ENCODE peak calls at places on chromosomes 11 and 22, in five cellular contexts. G is endothelial cell of umbilical vein, K is HepG2, X is HCT116, A is K562. U is an unnamed sample.

GRCh38 chr22:18130699-18131429 is 19.1 kb upstream of the USP18 start:
- DNase-seq in G (no peak), K (no peak), X (no peak), A (no peak), U (no peak)

GRCh38 chr11:122612123-122612824 is 43.2 kb upstream of the UBASH3B start:
- DNase-seq in G (no peak), K (no peak), X (no peak), A (no peak), U (no peak)

GRCh38 chr11:451738-452137 is 1.7 kb downstream of the PTDSS2 start:
- DNase-seq in G (no peak), K (no peak), X (no peak), A (no peak), U (no peak)

GRCh38 chr11:47724041-47724729 is 9.0 kb upstream of the AGBL2 start:
- DNase-seq in G (no peak), K (peak; percentile 98), X (no peak), A (no peak), U (peak; percentile 27)

GRCh38 chr11:112394304-112394703 is 133.6 kb upstream of the PLET1 start:
- DNase-seq in G (no peak), K (no peak), X (no peak), A (no peak), U (no peak)

GRCh38 chr22:20511578-20512259 is 4.3 kb downstream of the MED15 start:
- DNase-seq in G (no peak), K (no peak), X (no peak), A (no peak), U (no peak)

GRCh38 chr11:32829680-32830412 is at the start of gene PRRG4:
- DNase-seq in G (no peak), K (no peak), X (no peak), A (no peak), U (peak; percentile 90)

GRCh38 chr22:46501701-46502100 is 35.7 kb downstream of the CELSR1 start:
- DNase-seq in G (peak; percentile 77), K (no peak), X (no peak), A (no peak), U (peak; percentile 83)

GRCh38 chr11:67278939-67279588 is 10.0 kb upstream of the ANKRD13D start:
- DNase-seq in G (no peak), K (no peak), X (no peak), A (no peak), U (no peak)

GRCh38 chr11:94513091-94513490 is 830 bp downstream of the C11orf97 start:
- DNase-seq in G (no peak), K (peak; percentile 72), X (no peak), A (no peak), U (peak; percentile 56)

GRCh38 chr22:42743501-42743991 is 22.9 kb upstream of the A4GALT start:
- DNase-seq in G (peak; percentile 34), K (peak; percentile 83), X (no peak), A (no peak), U (no peak)

GRCh38 chr11:67230406-67230805 is 35.9 kb upstream of the GRK2 start:
- DNase-seq in G (no peak), K (no peak), X (no peak), A (no peak), U (peak; percentile 14)

GRCh38 chr11:130426223-130427048 is 2.0 kb downstream of the ADAMTS8 start:
- DNase-seq in G (no peak), K (no peak), X (no peak), A (no peak), U (no peak)

GRCh38 chr11:73889019-73889418 is 12.2 kb downstream of the PAAF1 start:
- DNase-seq in G (peak; percentile 49), K (no peak), X (no peak), A (no peak), U (peak; percentile 81)

GRCh38 chr11:64687204-64687603 is 35.8 kb downstream of the NRXN2 start:
- DNase-seq in G (peak; percentile 43), K (no peak), X (no peak), A (no peak), U (no peak)

GRCh38 chr11:105046898-105047579 is 1.9 kb upstream of the CARD16 start:
- DNase-seq in G (peak; percentile 95), K (peak; percentile 92), X (no peak), A (no peak), U (peak; percentile 81)

GRCh38 chr11:65473275-65473860 is 25.5 kb upstream of the MALAT1 start:
- DNase-seq in G (no peak), K (no peak), X (no peak), A (no peak), U (no peak)

GRCh38 chr11:59761985-59762384 is 6.8 kb downstream of the STX3 start:
- DNase-seq in G (no peak), K (no peak), X (no peak), A (no peak), U (no peak)

GRCh38 chr22:35409783-35410662 is 10.1 kb downstream of the MCM5 start:
- DNase-seq in G (no peak), K (no peak), X (no peak), A (no peak), U (no peak)

GRCh38 chr11:65593518-65594414 is 1.8 kb downstream of the KCNK7 start:
- DNase-seq in G (peak; percentile 34), K (no peak), X (no peak), A (peak; percentile 67), U (no peak)

GRCh38 chr11:119990306-119991021 is 147.4 kb downstream of the TRIM29 start:
- DNase-seq in G (no peak), K (no peak), X (no peak), A (no peak), U (no peak)

GRCh38 chr11:13073119-13073981 is 64.2 kb downstream of the RASSF10 start:
- DNase-seq in G (peak; percentile 16), K (peak; percentile 31), X (peak; percentile 76), A (no peak), U (peak; percentile 100)

GRCh38 chr22:38817196-38817595 is 23.3 kb upstream of the DNAL4 start:
- DNase-seq in G (no peak), K (no peak), X (no peak), A (no peak), U (no peak)

GRCh38 chr11:35619030-35619753 is 932 bp downstream of the FJX1 start:
- DNase-seq in G (peak; percentile 69), K (no peak), X (no peak), A (no peak), U (peak; percentile 71)

GRCh38 chr11:35617687-35618496 is at the start of gene FJX1:
- DNase-seq in G (peak; percentile 83), K (peak; percentile 17), X (no peak), A (peak; percentile 78), U (peak; percentile 90)

GRCh38 chr11:35619754-35620640 is 1.7 kb downstream of the FJX1 start:
- DNase-seq in G (peak; percentile 43), K (peak; percentile 38), X (no peak), A (peak; percentile 28), U (no peak)

GRCh38 chr11:35617316-35617686 is 959 bp upstream of the FJX1 start:
- DNase-seq in G (no peak), K (no peak), X (no peak), A (no peak), U (no peak)

GRCh38 chr11:35618497-35619029 is 303 bp downstream of the FJX1 start:
- DNase-seq in G (no peak), K (no peak), X (no peak), A (peak; percentile 45), U (peak; percentile 61)
- H2AFZ ChIP-seq in G (peak overlapping the region; percentile 19), K (no peak overlapping the region), X (no peak overlapping the region), A (peak overlapping the region; percentile 72), U (peak overlapping the region; percentile 67)

GRCh38 chr11:110379261-110379660 is 50.5 kb upstream of the FDX1 start:
- DNase-seq in G (no peak), K (no peak), X (no peak), A (no peak), U (no peak)

GRCh38 chr11:110373061-110373702 is 56.6 kb upstream of the FDX1 start:
- DNase-seq in G (peak; percentile 53), K (no peak), X (no peak), A (no peak), U (peak; percentile 28)

GRCh38 chr11:110376711-110377324 is 52.9 kb upstream of the FDX1 start:
- DNase-seq in G (peak; percentile 93), K (peak; percentile 91), X (peak; percentile 85), A (peak; percentile 54), U (peak; percentile 79)

GRCh38 chr11:110377451-110377850 is 52.3 kb upstream of the FDX1 start:
- DNase-seq in G (no peak), K (no peak), X (no peak), A (no peak), U (no peak)

DNA sequence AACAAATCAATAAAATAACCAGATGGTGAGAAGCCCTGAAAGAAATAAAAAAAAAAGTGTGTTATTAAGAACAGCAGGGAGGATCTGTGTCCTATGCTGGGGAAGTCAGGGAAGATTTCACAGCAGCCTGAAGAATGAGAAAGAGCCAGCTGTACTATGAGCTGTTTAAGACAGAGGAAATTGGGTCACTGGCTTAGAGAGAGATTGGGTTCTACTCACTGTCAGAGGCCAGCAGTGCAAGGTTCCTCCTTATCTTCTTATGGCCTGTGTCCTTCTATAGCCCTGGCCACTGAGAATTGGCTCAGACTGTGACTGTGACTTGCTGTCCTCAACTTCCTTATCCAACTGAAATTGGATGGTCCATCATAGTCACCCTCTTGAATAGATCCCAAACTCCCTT is 54.8 kb upstream of the FDX1 start:
- DNase-seq in G (no peak), K (no peak), X (no peak), A (no peak), U (no peak)
- H3K79me2 ChIP-seq in G (no peaks in the 10 kb centered on the region), K (no peaks in the 10 kb centered on the region), X (no peaks in the 10 kb centered on the region), A (no peaks in the 10 kb centered on the region), U (no peaks in the 10 kb centered on the region)

DNA sequence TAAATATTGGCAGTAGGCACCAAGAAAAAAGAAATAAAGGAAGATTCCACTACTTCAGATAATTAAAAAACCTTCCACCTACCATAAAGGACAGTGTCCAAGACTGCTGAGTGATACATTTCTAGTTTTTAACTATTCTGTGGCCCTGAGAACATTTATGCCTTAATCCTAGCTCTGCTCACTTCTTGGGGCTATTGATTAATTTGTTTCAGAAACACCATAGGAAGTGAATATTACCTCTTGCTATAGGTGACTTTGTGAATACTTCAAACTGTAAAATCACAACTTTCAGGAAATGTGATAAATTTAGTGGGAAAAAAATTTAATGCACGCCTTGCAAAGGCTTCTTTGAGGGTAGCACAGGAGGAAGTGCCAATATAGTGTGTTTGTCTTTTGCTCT is 35.2 kb downstream of the NF2 start:
- DNase-seq in G (no peak), K (no peak), X (no peak), A (no peak), U (no peak)
- H3K9ac ChIP-seq in G (no peak overlapping the region), K (no peak overlapping the region), X (no peak overlapping the region), A (no peak overlapping the region), U (no peak overlapping the region)

DNA sequence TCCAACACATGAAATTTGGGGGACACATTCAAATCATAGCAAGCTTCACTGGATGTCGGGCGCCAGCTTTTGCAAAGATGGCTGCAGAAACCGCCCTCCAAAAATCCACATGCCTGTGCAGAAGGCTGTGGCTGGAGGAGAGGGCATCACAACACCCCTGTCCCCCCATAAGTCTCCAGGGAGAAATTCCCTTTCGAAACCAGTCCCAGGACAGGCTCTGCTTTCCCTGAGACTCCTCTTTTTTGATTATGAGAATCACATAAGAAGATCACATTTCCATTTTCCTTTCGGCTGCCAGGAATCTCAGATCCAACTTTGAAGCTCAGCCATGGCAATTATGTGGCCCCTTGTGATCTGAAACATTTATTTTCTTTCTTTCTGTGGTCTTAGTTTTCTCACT is 9.7 kb downstream of the LIF start:
- DNase-seq in G (no peak), K (no peak), X (no peak), A (no peak), U (no peak)
- H2AFZ ChIP-seq in G (no peak overlapping the region), K (no peak overlapping the region), X (no peak overlapping the region), A (no peak overlapping the region), U (no peak overlapping the region)

GRCh38 chr11:62137276-62137861 is 13.6 kb downstream of the INCENP start:
- DNase-seq in G (no peak), K (no peak), X (no peak), A (no peak), U (no peak)
- H3K79me2 ChIP-seq in G (peaks cover 54% of the 10 kb centered on the region), K (peaks cover 18% of the 10 kb centered on the region), X (peaks cover 61% of the 10 kb centered on the region), A (peaks cover 42% of the 10 kb centered on the region), U (peaks cover 67% of the 10 kb centered on the region)

GRCh38 chr11:2465201-2466068 is 20.6 kb downstream of the KCNQ1 start:
- DNase-seq in G (no peak), K (no peak), X (no peak), A (no peak), U (no peak)
- H3K9ac ChIP-seq in G (no peak overlapping the region), K (no peak overlapping the region), X (no peak overlapping the region), A (no peak overlapping the region), U (no peak overlapping the region)

U was measured in mammary epithelial cell.